ENCODE peak calls at places on chromosomes 5 and 9, in eight cellular contexts. One of them, this sample, is unnamed.

GRCh38 chr5:55608595-55608994 is 73.8 kb upstream of the PLPP1 start:
- DNase-seq in neuronal stem cell: no peak
- DNase-seq in adrenal gland: no peak
- DNase-seq in psoas muscle: no peak
- DNase-seq in CD8-positive, alpha-beta T cell: no peak
- DNase-seq in heart left ventricle: no peak
- DNase-seq in vagina: no peak
- DNase-seq in tibial artery: no peak
- DNase-seq in this sample: no peak

GRCh38 chr5:149220750-149221149 is 50.9 kb upstream of the AFAP1L1 start:
- DNase-seq in adrenal gland: no peak
- DNase-seq in neuronal stem cell: no peak
- DNase-seq in CD8-positive, alpha-beta T cell: no peak
- DNase-seq in tibial artery: no peak
- DNase-seq in vagina: no peak
- DNase-seq in psoas muscle: no peak
- DNase-seq in heart left ventricle: no peak
- DNase-seq in this sample: no peak

GRCh38 chr5:36108758-36109245 is 42.1 kb upstream of the UGT3A2 start:
- DNase-seq in heart left ventricle: no peak
- DNase-seq in vagina: no peak
- DNase-seq in adrenal gland: no peak
- DNase-seq in neuronal stem cell: no peak
- DNase-seq in CD8-positive, alpha-beta T cell: no peak
- DNase-seq in psoas muscle: no peak
- DNase-seq in tibial artery: no peak
- DNase-seq in this sample: no peak

GRCh38 chr5:107766439-107766838 is 95.7 kb upstream of the EFNA5 start:
- DNase-seq in psoas muscle: no peak
- DNase-seq in heart left ventricle: no peak
- DNase-seq in vagina: no peak
- DNase-seq in tibial artery: no peak
- DNase-seq in adrenal gland: no peak
- DNase-seq in neuronal stem cell: no peak
- DNase-seq in CD8-positive, alpha-beta T cell: no peak
- DNase-seq in this sample: no peak

GRCh38 chr9:92004045-92004392 is 54.0 kb upstream of the ROR2 start:
- DNase-seq in heart left ventricle: no peak
- DNase-seq in vagina: no peak
- DNase-seq in adrenal gland: no peak
- DNase-seq in CD8-positive, alpha-beta T cell: no peak
- DNase-seq in neuronal stem cell: no peak
- DNase-seq in psoas muscle: no peak
- DNase-seq in tibial artery: no peak
- DNase-seq in this sample: no peak

GRCh38 chr5:126888180-126888579 is 111.2 kb downstream of the LMNB1 start:
- DNase-seq in psoas muscle: no peak
- DNase-seq in CD8-positive, alpha-beta T cell: no peak
- DNase-seq in heart left ventricle: no peak
- DNase-seq in adrenal gland: no peak
- DNase-seq in tibial artery: no peak
- DNase-seq in vagina: no peak
- DNase-seq in neuronal stem cell: no peak
- DNase-seq in this sample: no peak

GRCh38 chr5:175895701-175896102 is 24.3 kb downstream of the CPLX2 start:
- DNase-seq in vagina: no peak
- DNase-seq in tibial artery: no peak
- DNase-seq in psoas muscle: no peak
- DNase-seq in CD8-positive, alpha-beta T cell: peak; percentile 4
- DNase-seq in adrenal gland: no peak
- DNase-seq in neuronal stem cell: no peak
- DNase-seq in heart left ventricle: peak; percentile 27
- DNase-seq in this sample: no peak

GRCh38 chr5:109857405-109858031 is 167.8 kb downstream of the MAN2A1 start:
- DNase-seq in neuronal stem cell: no peak
- DNase-seq in heart left ventricle: no peak
- DNase-seq in CD8-positive, alpha-beta T cell: no peak
- DNase-seq in adrenal gland: no peak
- DNase-seq in vagina: no peak
- DNase-seq in tibial artery: no peak
- DNase-seq in psoas muscle: no peak
- DNase-seq in this sample: no peak

GRCh38 chr9:37923796-37924430 is 20.0 kb upstream of the SLC25A51 start:
- DNase-seq in psoas muscle: no peak
- DNase-seq in neuronal stem cell: no peak
- DNase-seq in tibial artery: no peak
- DNase-seq in heart left ventricle: no peak
- DNase-seq in CD8-positive, alpha-beta T cell: no peak
- DNase-seq in adrenal gland: no peak
- DNase-seq in vagina: no peak
- DNase-seq in this sample: no peak

GRCh38 chr5:179207470-179207869 is 137.8 kb downstream of the ADAMTS2 start:
- DNase-seq in tibial artery: no peak
- DNase-seq in neuronal stem cell: no peak
- DNase-seq in vagina: no peak
- DNase-seq in heart left ventricle: no peak
- DNase-seq in CD8-positive, alpha-beta T cell: no peak
- DNase-seq in psoas muscle: peak; percentile 6
- DNase-seq in adrenal gland: no peak
- DNase-seq in this sample: peak; percentile 34

GRCh38 chr9:36136277-36136893 is at the start of gene GLIPR2:
- DNase-seq in heart left ventricle: peak; percentile 78
- DNase-seq in psoas muscle: peak; percentile 84
- DNase-seq in vagina: no peak
- DNase-seq in adrenal gland: peak; percentile 79
- DNase-seq in tibial artery: peak; percentile 92
- DNase-seq in CD8-positive, alpha-beta T cell: peak; percentile 52
- DNase-seq in neuronal stem cell: peak; percentile 54
- DNase-seq in this sample: peak; percentile 92

GRCh38 chr9:105418588-105419108 is 29.2 kb upstream of the FSD1L start:
- DNase-seq in neuronal stem cell: no peak
- DNase-seq in CD8-positive, alpha-beta T cell: no peak
- DNase-seq in heart left ventricle: no peak
- DNase-seq in tibial artery: no peak
- DNase-seq in adrenal gland: no peak
- DNase-seq in vagina: no peak
- DNase-seq in psoas muscle: no peak
- DNase-seq in this sample: no peak

GRCh38 chr9:114777841-114778240 is 28.0 kb downstream of the TNFSF15 start:
- DNase-seq in neuronal stem cell: no peak
- DNase-seq in psoas muscle: no peak
- DNase-seq in vagina: no peak
- DNase-seq in heart left ventricle: no peak
- DNase-seq in tibial artery: no peak
- DNase-seq in CD8-positive, alpha-beta T cell: no peak
- DNase-seq in adrenal gland: no peak
- DNase-seq in this sample: no peak

GRCh38 chr5:89580976-89581375 is 698.0 kb upstream of the MEF2C start:
- DNase-seq in neuronal stem cell: no peak
- DNase-seq in adrenal gland: no peak
- DNase-seq in CD8-positive, alpha-beta T cell: no peak
- DNase-seq in heart left ventricle: no peak
- DNase-seq in psoas muscle: no peak
- DNase-seq in tibial artery: no peak
- DNase-seq in vagina: no peak
- DNase-seq in this sample: no peak

GRCh38 chr5:157519579-157520253 is 55.9 kb downstream of the ADAM19 start:
- DNase-seq in tibial artery: peak; percentile 23
- DNase-seq in psoas muscle: no peak
- DNase-seq in heart left ventricle: no peak
- DNase-seq in neuronal stem cell: no peak
- DNase-seq in vagina: no peak
- DNase-seq in adrenal gland: no peak
- DNase-seq in CD8-positive, alpha-beta T cell: no peak
- DNase-seq in this sample: no peak

GRCh38 chr5:149380466-149381121 is 1.5 kb upstream of the IL17B start:
- DNase-seq in CD8-positive, alpha-beta T cell: no peak
- DNase-seq in vagina: no peak
- DNase-seq in psoas muscle: no peak
- DNase-seq in heart left ventricle: peak; percentile 46
- DNase-seq in tibial artery: peak; percentile 95
- DNase-seq in adrenal gland: no peak
- DNase-seq in neuronal stem cell: no peak
- DNase-seq in this sample: peak; percentile 59

GRCh38 chr9:78565481-78565880 is 268.6 kb downstream of the PSAT1 start:
- DNase-seq in heart left ventricle: no peak
- DNase-seq in neuronal stem cell: no peak
- DNase-seq in tibial artery: no peak
- DNase-seq in CD8-positive, alpha-beta T cell: no peak
- DNase-seq in psoas muscle: no peak
- DNase-seq in adrenal gland: no peak
- DNase-seq in vagina: no peak
- DNase-seq in this sample: no peak

GRCh38 chr5:177537389-177538361 is 16.7 kb downstream of the FAM193B start:
- DNase-seq in heart left ventricle: peak; percentile 55
- DNase-seq in neuronal stem cell: no peak
- DNase-seq in psoas muscle: peak; percentile 53
- DNase-seq in tibial artery: peak; percentile 89
- DNase-seq in vagina: no peak
- DNase-seq in CD8-positive, alpha-beta T cell: no peak
- DNase-seq in adrenal gland: no peak
- DNase-seq in this sample: peak; percentile 70

GRCh38 chr9:108476574-108476973 is 379.2 kb downstream of the ACTL7B start:
- DNase-seq in psoas muscle: no peak
- DNase-seq in heart left ventricle: no peak
- DNase-seq in adrenal gland: no peak
- DNase-seq in vagina: no peak
- DNase-seq in CD8-positive, alpha-beta T cell: no peak
- DNase-seq in tibial artery: no peak
- DNase-seq in neuronal stem cell: no peak
- DNase-seq in this sample: no peak
- H3K4me1 ChIP-seq in psoas muscle: peaks cover 53% of the 10 kb centered on the region
- H3K4me1 ChIP-seq in heart left ventricle: no peaks in the 10 kb centered on the region
- H3K4me1 ChIP-seq in adrenal gland: peaks cover 6% of the 10 kb centered on the region
- H3K4me1 ChIP-seq in vagina: peaks cover 70% of the 10 kb centered on the region
- H3K4me1 ChIP-seq in CD8-positive, alpha-beta T cell: no peaks in the 10 kb centered on the region
- H3K4me1 ChIP-seq in tibial artery: peaks cover 20% of the 10 kb centered on the region
- H3K4me1 ChIP-seq in neuronal stem cell: peaks cover 8% of the 10 kb centered on the region
- H3K4me1 ChIP-seq in this sample: peaks cover 3% of the 10 kb centered on the region

GRCh38 chr9:34654317-34655083 is 2.5 kb downstream of the IL11RA start:
- DNase-seq in CD8-positive, alpha-beta T cell: no peak
- DNase-seq in vagina: no peak
- DNase-seq in psoas muscle: peak; percentile 80
- DNase-seq in heart left ventricle: peak; percentile 82
- DNase-seq in adrenal gland: no peak
- DNase-seq in tibial artery: peak; percentile 94
- DNase-seq in neuronal stem cell: no peak
- DNase-seq in this sample: peak; percentile 81

GRCh38 chr9:34651876-34652602 is at the start of gene IL11RA:
- DNase-seq in psoas muscle: peak; percentile 93
- DNase-seq in CD8-positive, alpha-beta T cell: no peak
- DNase-seq in neuronal stem cell: peak; percentile 88
- DNase-seq in tibial artery: peak; percentile 97
- DNase-seq in heart left ventricle: peak; percentile 95
- DNase-seq in vagina: no peak
- DNase-seq in adrenal gland: peak; percentile 89
- DNase-seq in this sample: peak; percentile 96

GRCh38 chr9:34653131-34653530 is 1.1 kb downstream of the IL11RA start:
- DNase-seq in adrenal gland: no peak
- DNase-seq in tibial artery: peak; percentile 86
- DNase-seq in vagina: no peak
- DNase-seq in heart left ventricle: no peak
- DNase-seq in psoas muscle: no peak
- DNase-seq in neuronal stem cell: no peak
- DNase-seq in CD8-positive, alpha-beta T cell: no peak
- DNase-seq in this sample: no peak

GRCh38 chr9:34652608-34653007 is 623 bp downstream of the IL11RA start:
- DNase-seq in heart left ventricle: no peak
- DNase-seq in neuronal stem cell: no peak
- DNase-seq in psoas muscle: no peak
- DNase-seq in vagina: no peak
- DNase-seq in CD8-positive, alpha-beta T cell: no peak
- DNase-seq in tibial artery: no peak
- DNase-seq in adrenal gland: no peak
- DNase-seq in this sample: peak; percentile 49

GRCh38 chr9:34653610-34654072 is 1.7 kb downstream of the IL11RA start:
- DNase-seq in CD8-positive, alpha-beta T cell: no peak
- DNase-seq in neuronal stem cell: no peak
- DNase-seq in psoas muscle: no peak
- DNase-seq in adrenal gland: no peak
- DNase-seq in vagina: no peak
- DNase-seq in tibial artery: peak; percentile 70
- DNase-seq in heart left ventricle: no peak
- DNase-seq in this sample: peak; percentile 83
- H3K4me3 ChIP-seq in CD8-positive, alpha-beta T cell: no peak overlapping the region
- H3K4me3 ChIP-seq in neuronal stem cell: no peak overlapping the region
- H3K4me3 ChIP-seq in psoas muscle: peak overlapping the region; percentile 68
- H3K4me3 ChIP-seq in adrenal gland: no peak overlapping the region
- H3K4me3 ChIP-seq in vagina: peak overlapping the region; percentile 37
- H3K4me3 ChIP-seq in tibial artery: no peak overlapping the region
- H3K4me3 ChIP-seq in heart left ventricle: no peak overlapping the region
- H3K4me3 ChIP-seq in this sample: no peak overlapping the region

DNA sequence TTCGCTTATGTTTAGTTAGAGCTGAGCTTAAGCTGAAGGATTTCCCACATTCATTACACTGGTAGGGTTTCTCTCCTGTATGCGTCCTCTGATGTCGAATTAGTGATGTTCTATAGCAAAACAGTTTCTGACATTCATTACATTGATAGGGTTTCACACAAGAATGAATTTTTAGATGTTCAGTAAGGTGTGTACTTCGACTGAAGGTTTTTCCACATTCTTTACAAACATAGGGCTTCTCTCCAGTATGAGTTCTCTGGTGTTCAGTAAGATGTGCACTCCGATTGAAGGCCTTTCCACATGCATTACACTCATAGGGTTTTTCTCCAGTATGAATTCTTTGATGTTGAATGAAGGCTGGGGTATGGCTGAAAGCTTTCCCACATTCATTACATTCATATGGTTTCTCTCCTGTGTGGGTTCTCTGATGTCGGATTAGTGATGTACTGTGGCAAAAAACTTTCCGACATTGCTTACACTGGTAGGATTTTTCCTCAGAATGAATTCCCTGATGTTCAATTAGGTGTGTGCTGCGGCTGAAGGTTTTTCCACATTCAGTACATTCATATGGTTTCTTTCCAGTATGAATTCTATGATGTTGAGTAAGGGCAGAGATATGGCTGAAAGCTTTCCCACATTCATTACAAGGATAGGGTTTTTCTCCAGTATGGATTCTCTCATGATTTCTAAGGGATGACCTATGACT is 14.6 kb downstream of the ZNF883 start:
- DNase-seq in neuronal stem cell: no peak
- DNase-seq in heart left ventricle: no peak
- DNase-seq in tibial artery: no peak
- DNase-seq in psoas muscle: no peak
- DNase-seq in vagina: no peak
- DNase-seq in CD8-positive, alpha-beta T cell: no peak
- DNase-seq in adrenal gland: no peak
- DNase-seq in this sample: no peak
- H3K9me3 ChIP-seq in neuronal stem cell: peaks cover 42% of the 10 kb centered on the region
- H3K9me3 ChIP-seq in heart left ventricle: peaks cover 55% of the 10 kb centered on the region
- H3K9me3 ChIP-seq in tibial artery: peaks cover 8% of the 10 kb centered on the region
- H3K9me3 ChIP-seq in psoas muscle: peaks cover 64% of the 10 kb centered on the region
- H3K9me3 ChIP-seq in vagina: peaks cover 14% of the 10 kb centered on the region
- H3K9me3 ChIP-seq in CD8-positive, alpha-beta T cell: peaks cover 15% of the 10 kb centered on the region
- H3K9me3 ChIP-seq in adrenal gland: peaks cover 9% of the 10 kb centered on the region
- H3K9me3 ChIP-seq in this sample: peaks cover 8% of the 10 kb centered on the region

DNA sequence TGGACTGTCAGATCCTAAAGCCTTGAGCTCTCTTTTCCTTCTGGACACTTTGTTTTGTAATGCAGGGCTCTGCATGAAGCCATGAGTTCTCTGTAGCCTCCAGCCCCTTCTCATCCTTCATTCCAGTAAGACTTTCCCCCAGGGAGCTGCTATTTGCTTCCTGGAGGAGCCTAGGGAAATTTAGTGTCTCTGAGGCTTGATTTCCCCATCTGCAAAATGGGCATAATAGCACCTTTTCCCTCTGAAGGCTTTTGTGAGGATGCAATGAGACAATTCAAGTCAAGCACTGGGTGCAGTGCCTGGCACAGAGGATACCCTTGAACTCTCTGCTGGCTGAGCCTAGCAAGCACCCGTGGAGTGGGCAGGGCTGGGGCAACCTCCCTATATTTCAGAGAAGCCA is 14.5 kb upstream of the DAB2IP start:
- DNase-seq in vagina: no peak
- DNase-seq in psoas muscle: no peak
- DNase-seq in tibial artery: no peak
- DNase-seq in CD8-positive, alpha-beta T cell: no peak
- DNase-seq in heart left ventricle: no peak
- DNase-seq in adrenal gland: no peak
- DNase-seq in neuronal stem cell: no peak
- DNase-seq in this sample: no peak
- H3K4me1 ChIP-seq in vagina: peaks cover 55% of the 10 kb centered on the region
- H3K4me1 ChIP-seq in psoas muscle: peaks cover 76% of the 10 kb centered on the region
- H3K4me1 ChIP-seq in tibial artery: peaks cover 42% of the 10 kb centered on the region
- H3K4me1 ChIP-seq in CD8-positive, alpha-beta T cell: no peaks in the 10 kb centered on the region
- H3K4me1 ChIP-seq in heart left ventricle: peaks cover 50% of the 10 kb centered on the region
- H3K4me1 ChIP-seq in adrenal gland: peaks cover 13% of the 10 kb centered on the region
- H3K4me1 ChIP-seq in neuronal stem cell: peaks cover 46% of the 10 kb centered on the region
- H3K4me1 ChIP-seq in this sample: peaks cover 10% of the 10 kb centered on the region